ENCODE peak calls at places on chromosomes 3 and 15, in six cellular contexts. P is IMR-90; U is AG04450; Q is thoracic aorta; I is WERI-Rb-1; H is CD8-positive, alpha-beta T cell. O is an unnamed sample.

GRCh38 chr3:124558898-124559649 is 171.2 kb upstream of the UMPS start:
- DNase-seq in P (peak), U (peak), Q (peak), I (peak), H (no peak), O (peak)

GRCh38 chr3:80424951-80425350 is 657.2 kb upstream of the ROBO1 start:
- DNase-seq in P (no peak), U (no peak), Q (no peak), I (no peak), H (no peak), O (no peak)

GRCh38 chr3:58161435-58162398 is 49.1 kb downstream of the DNASE1L3 start:
- DNase-seq in P (peak), U (peak), Q (peak), I (no peak), H (no peak), O (peak)

GRCh38 chr3:152444029-152444641 is 175.4 kb downstream of the MBNL1 start:
- DNase-seq in P (peak), U (peak), Q (no peak), I (no peak), H (no peak), O (no peak)

GRCh38 chr15:67722418-67722817 is 102.9 kb upstream of the SKOR1 start:
- DNase-seq in P (no peak), U (no peak), Q (no peak), I (no peak), H (no peak), O (no peak)

GRCh38 chr3:115428825-115429224 is 194.5 kb upstream of the GAP43 start:
- DNase-seq in P (peak), U (no peak), Q (no peak), I (no peak), H (no peak), O (no peak)

GRCh38 chr3:78978037-78978436 is 789.8 kb downstream of the ROBO1 start:
- DNase-seq in P (peak), U (no peak), Q (no peak), I (no peak), H (no peak), O (no peak)

GRCh38 chr3:159672728-159673471 is 315.7 kb upstream of the IL12A start:
- DNase-seq in P (no peak), U (no peak), Q (no peak), I (no peak), H (no peak), O (no peak)

GRCh38 chr3:169362261-169362660 is 301.3 kb downstream of the MECOM start:
- DNase-seq in P (peak), U (no peak), Q (no peak), I (no peak), H (no peak), O (no peak)

GRCh38 chr3:55440406-55440708 is 46.7 kb downstream of the WNT5A start:
- DNase-seq in P (no peak), U (no peak), Q (no peak), I (no peak), H (no peak), O (no peak)

GRCh38 chr3:58462829-58463180 is 29.1 kb upstream of the KCTD6 start:
- DNase-seq in P (no peak), U (no peak), Q (no peak), I (no peak), H (no peak), O (no peak)

GRCh38 chr3:17640466-17640865 is 102.0 kb downstream of the TBC1D5 start:
- DNase-seq in P (peak), U (no peak), Q (no peak), I (no peak), H (no peak), O (no peak)

GRCh38 chr3:98900265-98901031 is 1.0 kb downstream of the DCBLD2 start:
- DNase-seq in P (no peak), U (no peak), Q (no peak), I (no peak), H (no peak), O (no peak)

GRCh38 chr3:119069725-119070124 is 35.1 kb upstream of the IGSF11 start:
- DNase-seq in P (no peak), U (no peak), Q (no peak), I (no peak), H (no peak), O (no peak)

GRCh38 chr3:118968111-118968510 is 66.5 kb downstream of the IGSF11 start:
- DNase-seq in P (no peak), U (no peak), Q (no peak), I (no peak), H (no peak), O (no peak)

GRCh38 chr15:33746203-33746602 is 222.1 kb upstream of the CHRM5 start:
- DNase-seq in P (no peak), U (no peak), Q (no peak), I (no peak), H (no peak), O (no peak)

GRCh38 chr3:11591401-11592266 is 52.1 kb downstream of the VGLL4 start:
- DNase-seq in P (peak), U (no peak), Q (no peak), I (no peak), H (no peak), O (no peak)

GRCh38 chr3:49021213-49021812 is 608 bp upstream of the NDUFAF3 start:
- DNase-seq in P (peak), U (peak), Q (peak), I (peak), H (peak), O (peak)
- H3K27ac ChIP-seq in P (peak), U (peak), Q (peak), I (peak), H (peak), O (peak)

GRCh38 chr3:72768976-72769375 is 79.3 kb downstream of the SHQ1 start:
- DNase-seq in P (no peak), U (no peak), Q (no peak), I (peak), H (no peak), O (no peak)
- H3K4me3 ChIP-seq in P (no peak), U (no peak), Q (no peak), I (no peak), H (no peak), O (no peak)

DNA sequence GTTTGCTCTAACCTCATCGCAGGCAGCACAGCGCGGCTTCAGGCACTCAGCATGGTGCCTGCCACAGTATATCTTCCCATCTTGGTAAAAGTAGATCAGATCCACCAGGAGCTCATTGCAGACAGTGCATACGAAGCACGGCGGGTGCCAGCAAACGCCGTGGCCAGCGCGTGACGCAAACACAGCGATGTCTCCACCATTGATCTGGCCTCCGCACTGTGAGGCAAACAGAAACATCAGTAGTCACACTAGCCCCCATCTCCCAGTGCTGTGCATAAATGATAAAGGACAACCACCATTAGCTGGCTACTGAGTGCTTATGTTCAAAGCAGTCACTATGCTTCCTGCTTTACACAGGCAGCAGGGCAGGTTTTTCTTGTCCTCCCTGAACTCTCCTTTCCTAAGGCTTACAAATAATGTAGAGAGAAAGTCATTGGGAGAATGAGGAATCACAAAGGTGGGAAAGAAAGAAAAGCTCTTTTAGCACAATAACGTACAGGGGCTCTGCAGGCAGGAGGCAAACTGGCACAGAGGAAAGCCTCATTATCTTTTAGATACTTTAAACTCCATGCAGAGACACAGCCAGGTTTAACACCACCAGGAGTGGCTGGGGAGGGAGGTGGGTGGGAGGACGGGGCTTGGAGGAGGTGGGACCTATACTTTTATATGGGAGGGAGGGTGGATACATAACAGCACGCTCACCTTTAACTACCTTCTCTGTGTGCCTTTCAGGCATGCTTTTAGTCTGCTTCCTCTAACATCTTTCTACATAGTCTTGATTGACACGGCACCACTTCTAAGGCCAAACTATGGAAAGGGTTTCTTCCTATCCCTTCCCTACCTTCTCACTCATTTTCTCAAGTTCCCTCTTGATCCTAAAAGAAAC is 67.9 kb downstream of the PRICKLE2 start:
- DNase-seq in P (no peak), U (no peak), Q (no peak), I (no peak), H (no peak), O (no peak)
- H3K27ac ChIP-seq in P (no peak), U (no peak), Q (no peak), I (no peak), H (no peak), O (no peak)

GRCh38 chr3:33117461-33117860 is 3.6 kb downstream of the CRTAP start:
- DNase-seq in P (no peak), U (no peak), Q (no peak), I (no peak), H (no peak), O (no peak)

GRCh38 chr3:33113772-33114621 is at the start of gene CRTAP:
- DNase-seq in P (peak), U (peak), Q (peak), I (peak), H (peak), O (peak)

GRCh38 chr3:33114622-33115023 is 809 bp downstream of the CRTAP start:
- DNase-seq in P (no peak), U (no peak), Q (no peak), I (no peak), H (no peak), O (no peak)

GRCh38 chr3:33111581-33111980 is 2.2 kb upstream of the CRTAP start:
- DNase-seq in P (no peak), U (no peak), Q (no peak), I (no peak), H (no peak), O (no peak)

GRCh38 chr3:33115024-33115768 is 1.4 kb downstream of the CRTAP start:
- DNase-seq in P (peak), U (peak), Q (peak), I (no peak), H (no peak), O (peak)
- H3K4me3 ChIP-seq in P (peak), U (peak), Q (peak), I (no peak), H (no peak), O (peak)

GRCh38 chr3:157127268-157127667 is 32.7 kb downstream of the CCNL1 start:
- DNase-seq in P (peak), U (no peak), Q (no peak), I (no peak), H (no peak), O (no peak)
- H3K27ac ChIP-seq in P (no peak), U (no peak), Q (peak), I (no peak), H (no peak), O (no peak)

GRCh38 chr3:47145272-47145671 is 18.6 kb downstream of the SETD2 start:
- DNase-seq in P (no peak), U (no peak), Q (no peak), I (no peak), H (no peak), O (no peak)
- H3K4me3 ChIP-seq in P (no peak), U (no peak), Q (no peak), I (no peak), H (no peak), O (no peak)

GRCh38 chr3:101518421-101518871 is 5.4 kb upstream of the SENP7 start:
- DNase-seq in P (peak), U (no peak), Q (no peak), I (no peak), H (peak), O (no peak)
- H3K27ac ChIP-seq in P (no peak), U (no peak), Q (no peak), I (no peak), H (peak), O (no peak)

DNA sequence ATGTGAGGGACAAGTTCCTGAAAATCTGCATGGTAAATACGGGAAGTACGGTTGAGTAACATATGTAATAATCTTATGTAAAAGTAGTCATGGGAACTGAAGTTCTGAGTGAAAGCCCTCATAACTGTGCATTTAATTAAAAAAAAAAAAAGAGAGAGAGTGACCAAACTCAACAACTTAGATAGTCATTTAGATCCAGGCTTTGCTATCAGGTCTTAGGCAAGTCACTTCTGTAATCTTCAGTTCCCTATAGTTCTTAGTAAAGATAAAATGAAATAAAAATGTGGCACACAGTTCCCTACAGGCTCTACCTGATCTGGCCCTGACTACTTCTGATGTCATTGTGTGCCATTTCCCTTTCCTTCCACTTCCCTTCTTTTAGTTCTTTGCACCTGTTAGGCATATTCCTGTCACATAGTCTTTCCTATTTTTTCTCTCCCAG is 15.0 kb downstream of the RNF111 start:
- DNase-seq in P (no peak), U (no peak), Q (no peak), I (no peak), H (no peak), O (no peak)
- H3K4me3 ChIP-seq in P (no peak), U (no peak), Q (no peak), I (no peak), H (no peak), O (no peak)

DNA sequence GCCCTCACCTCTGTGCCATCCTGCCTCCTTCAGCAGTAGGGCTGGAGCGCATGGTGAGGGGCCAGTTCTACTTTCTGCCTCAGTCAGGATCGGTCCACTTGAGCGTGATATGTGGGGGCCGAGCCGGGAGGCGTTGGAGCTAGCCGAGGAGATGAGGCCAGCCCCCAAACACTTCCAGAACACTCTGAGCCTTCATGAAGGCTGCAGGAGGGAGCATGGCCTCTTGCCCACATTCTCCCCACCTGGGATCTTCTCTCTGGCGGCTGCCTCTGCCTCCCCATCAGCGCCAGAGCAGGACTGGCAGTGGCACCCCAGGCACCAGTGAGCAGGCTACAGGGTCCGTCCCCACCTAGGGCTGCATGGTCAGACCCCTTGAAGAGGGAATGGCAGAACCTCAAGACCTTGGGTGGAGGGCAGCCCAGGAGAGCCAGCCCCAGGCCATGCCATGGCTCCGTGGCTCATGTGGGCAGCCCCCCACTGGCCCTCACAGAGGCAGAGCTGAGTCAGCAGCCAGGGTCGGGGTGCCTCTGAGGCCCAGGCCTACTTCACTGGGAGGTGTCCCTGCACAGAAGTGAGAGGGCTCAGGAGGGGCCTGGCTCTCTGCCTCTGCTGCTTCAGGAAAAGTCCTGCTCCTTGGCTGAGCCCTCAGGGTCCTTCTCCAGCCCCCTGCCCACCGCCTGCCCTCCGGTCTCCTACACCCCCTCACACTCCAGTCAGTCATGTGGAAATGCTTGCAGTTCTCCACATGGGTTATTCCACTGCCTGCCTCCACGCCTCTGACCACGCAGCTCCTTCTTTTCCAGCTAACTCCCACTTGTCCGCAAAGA is 28.1 kb upstream of the CYP11A1 start:
- DNase-seq in P (no peak), U (no peak), Q (no peak), I (no peak), H (no peak), O (no peak)
- H3K27ac ChIP-seq in P (no peak), U (peak), Q (no peak), I (no peak), H (no peak), O (no peak)

O was measured in ascending aorta.